ENCODE peak calls at places on chromosomes 7 and 10, in six cellular contexts. One of them, this sample, is unnamed.

GRCh38 chr7:84336303-84336702 is 141.7 kb upstream of the SEMA3A start:
- DNase-seq in stimulated activated CD4-positive, alpha-beta T cell treated with anti-CD3 and anti-CD28 coated beads, TNF-alpha, amount 100 ng/mL, for 4 hours: no peak
- DNase-seq in CD8-positive, alpha-beta T cell: no peak
- DNase-seq in RPMI7951: peak
- DNase-seq in effector CD4-positive, alpha-beta T cell: no peak
- DNase-seq in Calu3: no peak
- DNase-seq in this sample: no peak

GRCh38 chr7:108809356-108809755 is 239.7 kb downstream of the DNAJB9 start:
- DNase-seq in stimulated activated CD4-positive, alpha-beta T cell treated with anti-CD3 and anti-CD28 coated beads, TNF-alpha, amount 100 ng/mL, for 4 hours: no peak
- DNase-seq in CD8-positive, alpha-beta T cell: no peak
- DNase-seq in RPMI7951: no peak
- DNase-seq in effector CD4-positive, alpha-beta T cell: no peak
- DNase-seq in Calu3: no peak
- DNase-seq in this sample: no peak

GRCh38 chr7:50954716-50955115 is 172.0 kb upstream of the GRB10 start:
- DNase-seq in stimulated activated CD4-positive, alpha-beta T cell treated with anti-CD3 and anti-CD28 coated beads, TNF-alpha, amount 100 ng/mL, for 4 hours: no peak
- DNase-seq in CD8-positive, alpha-beta T cell: no peak
- DNase-seq in RPMI7951: peak
- DNase-seq in effector CD4-positive, alpha-beta T cell: no peak
- DNase-seq in Calu3: no peak
- DNase-seq in this sample: no peak

GRCh38 chr10:125006188-125006680 is 64.3 kb downstream of the ZRANB1 start:
- DNase-seq in stimulated activated CD4-positive, alpha-beta T cell treated with anti-CD3 and anti-CD28 coated beads, TNF-alpha, amount 100 ng/mL, for 4 hours: no peak
- DNase-seq in CD8-positive, alpha-beta T cell: no peak
- DNase-seq in RPMI7951: no peak
- DNase-seq in effector CD4-positive, alpha-beta T cell: no peak
- DNase-seq in Calu3: no peak
- DNase-seq in this sample: no peak

GRCh38 chr7:109062798-109063197 is 493.1 kb downstream of the DNAJB9 start:
- DNase-seq in stimulated activated CD4-positive, alpha-beta T cell treated with anti-CD3 and anti-CD28 coated beads, TNF-alpha, amount 100 ng/mL, for 4 hours: no peak
- DNase-seq in CD8-positive, alpha-beta T cell: no peak
- DNase-seq in RPMI7951: no peak
- DNase-seq in effector CD4-positive, alpha-beta T cell: no peak
- DNase-seq in Calu3: no peak
- DNase-seq in this sample: no peak

GRCh38 chr10:5632430-5632829 is 34.0 kb downstream of the ASB13 start:
- DNase-seq in stimulated activated CD4-positive, alpha-beta T cell treated with anti-CD3 and anti-CD28 coated beads, TNF-alpha, amount 100 ng/mL, for 4 hours: no peak
- DNase-seq in CD8-positive, alpha-beta T cell: no peak
- DNase-seq in RPMI7951: peak
- DNase-seq in effector CD4-positive, alpha-beta T cell: no peak
- DNase-seq in Calu3: peak
- DNase-seq in this sample: no peak

GRCh38 chr10:95333997-95334792 is 43.4 kb upstream of the PDLIM1 start:
- DNase-seq in stimulated activated CD4-positive, alpha-beta T cell treated with anti-CD3 and anti-CD28 coated beads, TNF-alpha, amount 100 ng/mL, for 4 hours: no peak
- DNase-seq in CD8-positive, alpha-beta T cell: no peak
- DNase-seq in RPMI7951: peak
- DNase-seq in effector CD4-positive, alpha-beta T cell: no peak
- DNase-seq in Calu3: no peak
- DNase-seq in this sample: no peak

GRCh38 chr7:21430575-21430954 is 2.7 kb downstream of the SP4 start:
- DNase-seq in stimulated activated CD4-positive, alpha-beta T cell treated with anti-CD3 and anti-CD28 coated beads, TNF-alpha, amount 100 ng/mL, for 4 hours: no peak
- DNase-seq in CD8-positive, alpha-beta T cell: no peak
- DNase-seq in RPMI7951: no peak
- DNase-seq in effector CD4-positive, alpha-beta T cell: no peak
- DNase-seq in Calu3: no peak
- DNase-seq in this sample: no peak

GRCh38 chr7:16754869-16755317 is 1.3 kb downstream of the TSPAN13 start:
- DNase-seq in stimulated activated CD4-positive, alpha-beta T cell treated with anti-CD3 and anti-CD28 coated beads, TNF-alpha, amount 100 ng/mL, for 4 hours: no peak
- DNase-seq in CD8-positive, alpha-beta T cell: no peak
- DNase-seq in RPMI7951: no peak
- DNase-seq in effector CD4-positive, alpha-beta T cell: no peak
- DNase-seq in Calu3: no peak
- DNase-seq in this sample: no peak

GRCh38 chr7:47375121-47375551 is 206.8 kb downstream of the TNS3 start:
- DNase-seq in stimulated activated CD4-positive, alpha-beta T cell treated with anti-CD3 and anti-CD28 coated beads, TNF-alpha, amount 100 ng/mL, for 4 hours: no peak
- DNase-seq in CD8-positive, alpha-beta T cell: no peak
- DNase-seq in RPMI7951: no peak
- DNase-seq in effector CD4-positive, alpha-beta T cell: no peak
- DNase-seq in Calu3: no peak
- DNase-seq in this sample: no peak

GRCh38 chr10:13844651-13845050 is 257.9 kb downstream of the PRPF18 start:
- DNase-seq in stimulated activated CD4-positive, alpha-beta T cell treated with anti-CD3 and anti-CD28 coated beads, TNF-alpha, amount 100 ng/mL, for 4 hours: no peak
- DNase-seq in CD8-positive, alpha-beta T cell: no peak
- DNase-seq in RPMI7951: no peak
- DNase-seq in effector CD4-positive, alpha-beta T cell: no peak
- DNase-seq in Calu3: no peak
- DNase-seq in this sample: no peak

GRCh38 chr7:150814328-150815001 is 13.9 kb downstream of the TMEM176A start:
- DNase-seq in stimulated activated CD4-positive, alpha-beta T cell treated with anti-CD3 and anti-CD28 coated beads, TNF-alpha, amount 100 ng/mL, for 4 hours: no peak
- DNase-seq in CD8-positive, alpha-beta T cell: no peak
- DNase-seq in RPMI7951: no peak
- DNase-seq in effector CD4-positive, alpha-beta T cell: no peak
- DNase-seq in Calu3: no peak
- DNase-seq in this sample: no peak

GRCh38 chr10:103476046-103476768 is 2.8 kb downstream of the CALHM3 start:
- DNase-seq in stimulated activated CD4-positive, alpha-beta T cell treated with anti-CD3 and anti-CD28 coated beads, TNF-alpha, amount 100 ng/mL, for 4 hours: no peak
- DNase-seq in CD8-positive, alpha-beta T cell: no peak
- DNase-seq in RPMI7951: no peak
- DNase-seq in effector CD4-positive, alpha-beta T cell: no peak
- DNase-seq in Calu3: no peak
- DNase-seq in this sample: no peak

GRCh38 chr10:14556285-14556956 is 218.3 kb downstream of the FAM107B start:
- DNase-seq in stimulated activated CD4-positive, alpha-beta T cell treated with anti-CD3 and anti-CD28 coated beads, TNF-alpha, amount 100 ng/mL, for 4 hours: no peak
- DNase-seq in CD8-positive, alpha-beta T cell: no peak
- DNase-seq in RPMI7951: no peak
- DNase-seq in effector CD4-positive, alpha-beta T cell: no peak
- DNase-seq in Calu3: peak
- DNase-seq in this sample: no peak

GRCh38 chr10:6014241-6014761 is 37.0 kb upstream of the IL15RA start:
- DNase-seq in stimulated activated CD4-positive, alpha-beta T cell treated with anti-CD3 and anti-CD28 coated beads, TNF-alpha, amount 100 ng/mL, for 4 hours: peak
- DNase-seq in CD8-positive, alpha-beta T cell: peak
- DNase-seq in RPMI7951: peak
- DNase-seq in effector CD4-positive, alpha-beta T cell: peak
- DNase-seq in Calu3: peak
- DNase-seq in this sample: peak

GRCh38 chr7:21939136-21939857 is 6.4 kb downstream of the CDCA7L start:
- DNase-seq in stimulated activated CD4-positive, alpha-beta T cell treated with anti-CD3 and anti-CD28 coated beads, TNF-alpha, amount 100 ng/mL, for 4 hours: no peak
- DNase-seq in CD8-positive, alpha-beta T cell: no peak
- DNase-seq in RPMI7951: no peak
- DNase-seq in effector CD4-positive, alpha-beta T cell: no peak
- DNase-seq in Calu3: no peak
- DNase-seq in this sample: peak

GRCh38 chr10:116402858-116403257 is 24.8 kb upstream of the PNLIPRP3 start:
- DNase-seq in stimulated activated CD4-positive, alpha-beta T cell treated with anti-CD3 and anti-CD28 coated beads, TNF-alpha, amount 100 ng/mL, for 4 hours: no peak
- DNase-seq in CD8-positive, alpha-beta T cell: no peak
- DNase-seq in RPMI7951: no peak
- DNase-seq in effector CD4-positive, alpha-beta T cell: no peak
- DNase-seq in Calu3: no peak
- DNase-seq in this sample: no peak

GRCh38 chr10:122294006-122294405 is 22.9 kb downstream of the BTBD16 start:
- DNase-seq in stimulated activated CD4-positive, alpha-beta T cell treated with anti-CD3 and anti-CD28 coated beads, TNF-alpha, amount 100 ng/mL, for 4 hours: no peak
- DNase-seq in CD8-positive, alpha-beta T cell: no peak
- DNase-seq in RPMI7951: no peak
- DNase-seq in effector CD4-positive, alpha-beta T cell: no peak
- DNase-seq in Calu3: no peak
- DNase-seq in this sample: no peak

GRCh38 chr7:149701495-149702240 is 71.7 kb downstream of the ZNF467 start:
- DNase-seq in stimulated activated CD4-positive, alpha-beta T cell treated with anti-CD3 and anti-CD28 coated beads, TNF-alpha, amount 100 ng/mL, for 4 hours: no peak
- DNase-seq in CD8-positive, alpha-beta T cell: no peak
- DNase-seq in RPMI7951: no peak
- DNase-seq in effector CD4-positive, alpha-beta T cell: no peak
- DNase-seq in Calu3: no peak
- DNase-seq in this sample: no peak

GRCh38 chr10:44010873-44011602 is 362.4 kb upstream of the ZNF32 start:
- DNase-seq in stimulated activated CD4-positive, alpha-beta T cell treated with anti-CD3 and anti-CD28 coated beads, TNF-alpha, amount 100 ng/mL, for 4 hours: no peak
- DNase-seq in CD8-positive, alpha-beta T cell: no peak
- DNase-seq in RPMI7951: peak
- DNase-seq in effector CD4-positive, alpha-beta T cell: no peak
- DNase-seq in Calu3: no peak
- DNase-seq in this sample: peak

GRCh38 chr7:158463317-158463716 is 124.3 kb downstream of the PTPRN2 start:
- DNase-seq in stimulated activated CD4-positive, alpha-beta T cell treated with anti-CD3 and anti-CD28 coated beads, TNF-alpha, amount 100 ng/mL, for 4 hours: no peak
- DNase-seq in CD8-positive, alpha-beta T cell: no peak
- DNase-seq in RPMI7951: no peak
- DNase-seq in effector CD4-positive, alpha-beta T cell: no peak
- DNase-seq in Calu3: no peak
- DNase-seq in this sample: no peak